ENCODE peak calls at places on chromosomes 7 and 10, in four cellular contexts. G is endothelial cell of umbilical vein, A is K562, L is GM12878. X is an unnamed sample.

GRCh38 chr10:27527597-27528295 is 23.6 kb downstream of the RAB18 start:
- DNase-seq in A (no peak), L (no peak), G (no peak), X (no peak)

GRCh38 chr10:18195060-18195799 is 55.0 kb downstream of the CACNB2 start:
- DNase-seq in A (no peak), G (no peak), L (no peak), X (peak)

GRCh38 chr10:112834661-112835060 is 115.4 kb upstream of the TCF7L2 start:
- DNase-seq in L (no peak), A (no peak), G (peak), X (no peak)

GRCh38 chr7:69364814-69365587 is 233.3 kb upstream of the AUTS2 start:
- DNase-seq in G (no peak), L (no peak), A (no peak), X (no peak)

GRCh38 chr10:5830629-5831445 is 17.6 kb upstream of the GDI2 start:
- DNase-seq in G (no peak), L (no peak), A (no peak), X (no peak)

GRCh38 chr7:149883049-149883439 is 9.3 kb downstream of the ATP6V0E2 start:
- DNase-seq in A (no peak), G (no peak), L (no peak), X (no peak)

GRCh38 chr7:143934526-143935340 is at the start of gene OR2F2:
- DNase-seq in A (no peak), L (no peak), G (no peak), X (peak)

GRCh38 chr7:117808273-117808868 is 64.9 kb downstream of the CTTNBP2 start:
- DNase-seq in A (no peak), G (no peak), L (no peak), X (no peak)

GRCh38 chr10:5640501-5640900 is 25.9 kb downstream of the ASB13 start:
- DNase-seq in L (no peak), A (no peak), G (no peak), X (no peak)

GRCh38 chr7:31814187-31814586 is 127.2 kb downstream of the PPP1R17 start:
- DNase-seq in L (no peak), A (no peak), G (peak), X (no peak)

GRCh38 chr7:66265566-66265965 is 60.4 kb downstream of the TPST1 start:
- DNase-seq in A (peak), G (peak), L (no peak), X (peak)

GRCh38 chr10:113024930-113025329 is 74.9 kb downstream of the TCF7L2 start:
- DNase-seq in L (no peak), G (no peak), A (no peak), X (no peak)

GRCh38 chr10:21372651-21373410 is 152.7 kb downstream of the SKIDA1 start:
- DNase-seq in A (no peak), G (peak), L (peak), X (peak)
- H3K9ac ChIP-seq in A (no peak), G (no peak), L (no peak), X (peak)

GRCh38 chr10:131920151-131920550 is 19.3 kb downstream of the PPP2R2D start:
- DNase-seq in G (no peak), L (no peak), A (no peak), X (no peak)

GRCh38 chr10:131924982-131925649 is 24.3 kb downstream of the PPP2R2D start:
- DNase-seq in A (no peak), L (no peak), G (no peak), X (no peak)

GRCh38 chr10:131921191-131921590 is 20.4 kb downstream of the PPP2R2D start:
- DNase-seq in G (no peak), L (no peak), A (no peak), X (no peak)

GRCh38 chr10:131923059-131923756 is 22.4 kb downstream of the PPP2R2D start:
- DNase-seq in A (no peak), G (no peak), L (no peak), X (no peak)

DNA sequence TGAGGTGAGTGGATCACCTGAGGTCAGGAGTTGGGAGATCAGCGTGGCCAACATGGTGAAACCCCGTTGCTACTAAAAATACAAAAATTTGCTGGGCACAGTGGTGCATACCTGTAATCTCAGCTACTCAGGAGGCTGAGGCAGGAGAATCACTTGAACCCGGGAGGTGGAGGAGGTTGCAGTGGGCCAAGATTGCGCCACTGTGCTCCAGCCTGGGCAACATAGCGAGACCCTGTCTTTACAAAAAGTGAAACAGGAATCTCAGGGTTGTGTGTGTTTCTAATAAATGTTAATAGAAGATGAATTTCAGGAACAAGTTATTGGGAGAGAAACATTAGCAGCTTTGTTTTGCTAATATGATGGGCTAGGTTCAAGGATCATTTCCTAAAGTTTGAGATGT is 19.9 kb downstream of the PPP2R2D start:
- DNase-seq in G (no peak), A (no peak), L (no peak), X (no peak)
- TF ChIP-seq POLR2A in G (no peak), A (no peak), L (no peak), X (no peak)

GRCh38 chr10:11787846-11788245 is 35.3 kb upstream of the PROSER2 start:
- DNase-seq in L (no peak), A (no peak), G (no peak), X (no peak)
- TF ChIP-seq FOS in L (no peak), A (no peak), G (no peak), X (no peak)

DNA sequence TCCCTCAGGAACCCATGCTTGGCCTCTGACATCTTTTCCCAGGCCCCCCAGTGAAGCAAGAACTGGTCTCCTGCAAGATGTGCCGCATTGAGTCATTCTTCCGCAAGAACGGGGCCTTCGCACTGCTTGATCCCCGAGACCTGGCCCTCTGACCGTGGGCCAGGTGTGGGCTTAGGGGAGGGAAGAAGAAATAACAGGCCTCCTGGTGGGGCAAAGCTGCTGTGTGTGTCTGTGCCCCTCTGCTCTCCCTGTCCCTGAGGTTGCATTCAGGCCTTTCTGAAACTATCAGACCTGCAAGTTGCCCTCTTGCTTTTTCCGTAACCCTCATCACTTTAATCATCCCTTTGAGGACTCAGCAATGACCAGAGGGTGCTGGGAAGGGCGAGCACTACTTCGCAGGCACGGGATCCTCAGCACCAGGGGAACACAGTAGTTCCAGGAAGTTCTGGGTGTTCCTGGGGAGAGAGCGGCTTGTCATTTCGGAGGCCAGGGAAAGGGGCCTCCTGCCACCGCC is 6.0 kb downstream of the ATP6V1F start:
- DNase-seq in G (no peak), L (no peak), A (no peak), X (no peak)
- H3K9ac ChIP-seq in G (no peak), L (peak), A (no peak), X (no peak)

GRCh38 chr10:43395571-43396060 is 13.4 kb downstream of the HNRNPF start:
- DNase-seq in G (peak), L (no peak), A (peak), X (peak)

GRCh38 chr10:43394868-43395267 is 14.1 kb downstream of the HNRNPF start:
- DNase-seq in L (no peak), G (no peak), A (peak), X (no peak)

GRCh38 chr10:43396928-43397624 is 11.9 kb downstream of the HNRNPF start:
- DNase-seq in L (no peak), G (peak), A (no peak), X (peak)

GRCh38 chr10:43393606-43394360 is 15.2 kb downstream of the HNRNPF start:
- DNase-seq in A (peak), G (no peak), L (no peak), X (no peak)

DNA sequence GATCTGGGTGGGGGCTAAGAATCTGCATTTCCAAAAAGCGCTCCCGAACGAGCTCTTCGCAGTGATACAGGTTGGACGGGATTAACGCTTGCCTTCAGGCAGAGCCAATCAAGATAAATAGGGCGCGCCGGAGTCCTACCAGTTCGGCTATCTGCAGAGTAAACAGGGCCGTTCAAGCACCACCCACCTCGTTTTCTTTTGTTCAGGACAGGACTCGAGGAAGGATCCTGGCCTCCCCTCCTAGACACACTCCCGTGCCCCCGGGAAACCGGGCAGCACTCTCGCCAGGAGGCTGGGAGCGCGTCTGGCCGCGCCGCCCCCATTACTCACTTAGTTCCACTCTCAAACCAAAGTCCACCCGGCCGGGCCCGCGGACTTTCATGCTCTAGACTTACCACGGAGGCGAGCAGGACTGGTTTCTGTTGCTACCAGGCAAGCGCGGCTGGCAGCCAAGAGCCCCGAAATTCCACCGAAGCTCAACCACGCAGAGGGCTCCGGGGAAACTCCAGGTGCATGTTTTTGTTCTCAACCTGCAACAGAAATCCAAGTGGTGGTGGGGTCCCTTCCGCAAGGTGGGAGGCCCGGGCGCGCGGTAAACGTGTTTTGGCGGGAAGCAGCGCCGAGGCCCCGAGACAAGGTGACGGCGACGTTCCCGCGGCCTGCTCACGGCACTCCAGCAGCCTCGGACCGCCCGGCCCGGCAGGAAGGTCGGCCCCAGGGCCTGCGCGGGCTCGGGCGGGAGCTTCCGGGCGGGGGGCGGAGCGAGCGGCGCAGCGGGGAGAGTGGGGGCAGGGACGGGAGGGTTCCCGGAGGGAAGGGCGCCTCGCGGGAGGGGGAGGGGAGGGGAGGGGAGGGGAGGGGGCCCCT is 12.7 kb downstream of the HNRNPF start:
- DNase-seq in G (peak), L (no peak), A (peak), X (peak)
- TF ChIP-seq POLR2A in G (peak), L (peak), A (peak), X (peak)

DNA sequence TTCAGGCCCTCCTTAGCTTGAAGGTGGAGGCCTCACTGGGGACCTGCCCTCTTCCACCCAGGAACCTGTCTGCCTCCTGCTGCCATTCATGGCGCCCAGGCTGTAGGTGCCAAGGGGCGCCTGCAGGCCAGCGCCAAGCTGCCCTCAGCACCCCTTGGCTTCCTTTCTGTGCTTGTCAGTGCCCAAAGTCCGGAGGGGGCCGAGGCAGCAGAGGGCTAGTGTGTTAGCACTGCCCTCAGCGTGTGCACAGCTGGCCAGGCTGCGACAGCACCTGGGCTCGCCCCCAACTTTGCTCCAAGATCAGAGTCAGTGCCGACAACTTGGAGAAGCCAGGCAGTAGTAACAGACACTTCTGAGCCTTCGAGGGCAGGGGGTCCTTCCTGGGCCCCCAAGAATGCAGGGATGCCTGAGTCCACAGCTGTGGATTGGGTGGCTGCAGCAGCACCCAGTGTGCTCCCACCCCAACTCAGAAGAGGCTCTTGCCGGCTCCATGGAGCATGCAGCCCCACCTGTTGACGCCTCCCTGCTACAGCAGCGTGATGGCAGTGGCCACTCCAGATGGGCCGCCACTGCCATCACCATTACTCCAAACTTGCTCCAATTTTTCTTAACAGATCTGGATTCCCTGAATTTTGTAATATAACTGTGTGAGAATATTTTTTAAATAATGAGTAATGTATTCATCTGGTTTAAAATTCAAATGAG is 41.7 kb downstream of the CACUL1 start:
- DNase-seq in G (no peak), L (no peak), A (no peak), X (no peak)
- TF ChIP-seq FOS in G (no peak), L (no peak), A (no peak), X (no peak)

GRCh38 chr7:28729276-28729675 is 228.9 kb downstream of the TRIL start:
- DNase-seq in L (no peak), A (no peak), G (no peak), X (no peak)
- H3K9ac ChIP-seq in L (no peak), A (no peak), G (no peak), X (no peak)

DNA sequence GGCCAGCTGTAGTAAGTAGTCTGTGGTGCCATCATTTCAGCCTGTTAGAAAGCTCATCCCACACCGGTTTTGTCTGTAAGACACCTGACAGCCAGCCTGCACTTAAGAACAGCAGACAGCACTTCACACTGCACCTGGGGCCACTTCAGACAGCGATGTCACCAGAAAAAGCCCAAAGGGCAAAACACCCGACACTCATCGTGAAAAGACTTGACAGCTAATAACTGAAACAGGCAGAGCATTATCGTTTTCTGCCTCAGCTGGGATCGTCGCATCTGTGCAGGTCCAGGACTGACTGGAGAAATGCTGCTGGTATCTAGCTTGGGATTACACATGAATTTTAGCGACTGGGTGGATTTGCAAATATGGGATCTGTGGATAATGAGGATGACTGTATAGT is 16.8 kb upstream of the LAT2 start:
- DNase-seq in A (no peak), L (no peak), G (no peak), X (no peak)
- TF ChIP-seq POLR2A in A (no peak), L (no peak), G (no peak), X (no peak)

GRCh38 chr10:69316313-69317059 is 38.2 kb downstream of the HK1 start:
- DNase-seq in L (no peak), A (no peak), G (peak), X (peak)
- TF ChIP-seq FOS in L (no peak), A (no peak), G (peak), X (no peak)